ENCODE peak calls at places on chromosomes 6 and 20, in four cellular contexts. C is GM23248, E is A673, M is GM12878. T is an unnamed sample.

GRCh38 chr20:43915209-43916072 is 789 bp downstream of the TOX2 start:
- DNase-seq in C (peak; percentile 63), E (no peak), M (no peak), T (no peak)

GRCh38 chr6:156767603-156768467 is 9.3 kb upstream of the ARID1B start:
- DNase-seq in C (peak; percentile 58), E (no peak), M (peak; percentile 90), T (no peak)

GRCh38 chr6:141244366-141244765 is 888.4 kb upstream of the GJE1 start:
- DNase-seq in C (no peak), E (no peak), M (no peak), T (no peak)

GRCh38 chr6:151869345-151869744 is 61.9 kb downstream of the ESR1 start:
- DNase-seq in C (peak; percentile 38), E (no peak), M (no peak), T (no peak)

GRCh38 chr20:63106108-63106764 is 99.5 kb upstream of the BHLHE23 start:
- DNase-seq in C (peak; percentile 44), E (no peak), M (no peak), T (no peak)

GRCh38 chr20:16575390-16576140 is 2.3 kb upstream of the KIF16B start:
- DNase-seq in C (no peak), E (no peak), M (no peak), T (no peak)

GRCh38 chr6:143700684-143701342 is 23.0 kb downstream of the PHACTR2 start:
- DNase-seq in C (peak; percentile 21), E (no peak), M (no peak), T (no peak)

GRCh38 chr6:170212956-170213636 is 77.8 kb downstream of the DLL1 start:
- DNase-seq in C (no peak), E (no peak), M (no peak), T (no peak)

GRCh38 chr6:42200035-42200434 is 5.3 kb upstream of the GUCA1B start:
- DNase-seq in C (peak; percentile 96), E (no peak), M (no peak), T (no peak)

GRCh38 chr20:20070871-20071726 is 18.8 kb downstream of the CFAP61 start:
- DNase-seq in C (no peak), E (no peak), M (no peak), T (no peak)

GRCh38 chr6:166738361-166738760 is 111.3 kb upstream of the RPS6KA2 start:
- DNase-seq in C (no peak), E (no peak), M (no peak), T (no peak)

GRCh38 chr6:30988209-30988825 is 4.8 kb downstream of the MUC21 start:
- DNase-seq in C (no peak), E (no peak), M (no peak), T (no peak)

GRCh38 chr6:13953061-13953705 is 28.4 kb downstream of the RNF182 start:
- DNase-seq in C (peak; percentile 56), E (peak; percentile 24), M (no peak), T (no peak)

GRCh38 chr20:33482581-33482980 is 7.3 kb upstream of the CBFA2T2 start:
- DNase-seq in C (no peak), E (no peak), M (no peak), T (no peak)

GRCh38 chr6:168385858-168386735 is 54.9 kb upstream of the SMOC2 start:
- DNase-seq in C (no peak), E (no peak), M (no peak), T (no peak)

GRCh38 chr6:44976677-44977405 is 351.3 kb upstream of the RUNX2 start:
- DNase-seq in C (peak; percentile 46), E (no peak), M (peak; percentile 26), T (peak; percentile 12)

GRCh38 chr20:24164360-24164759 is 175.8 kb upstream of the GGTLC1 start:
- DNase-seq in C (peak; percentile 9), E (peak; percentile 35), M (no peak), T (peak; percentile 54)

GRCh38 chr6:46011241-46012085 is 4.2 kb downstream of the CLIC5 start:
- DNase-seq in C (no peak), E (no peak), M (peak; percentile 71), T (peak; percentile 72)

GRCh38 chr6:41594326-41594725 is 43.9 kb upstream of the MDFI start:
- DNase-seq in C (peak; percentile 89), E (no peak), M (no peak), T (no peak)

GRCh38 chr20:49993301-49993751 is 10.5 kb downstream of the SNAI1 start:
- DNase-seq in C (no peak), E (no peak), M (no peak), T (no peak)

GRCh38 chr20:20211274-20211987 is 156.5 kb upstream of the INSM1 start:
- DNase-seq in C (peak; percentile 48), E (peak; percentile 23), M (no peak), T (no peak)

GRCh38 chr6:117232191-117232590 is 33.2 kb upstream of the VGLL2 start:
- DNase-seq in C (peak; percentile 1), E (no peak), M (no peak), T (no peak)

GRCh38 chr6:143224516-143224915 is 163.8 kb downstream of the AIG1 start:
- DNase-seq in C (no peak), E (no peak), M (no peak), T (no peak)

GRCh38 chr6:106927531-106928398 is 46.8 kb downstream of the CD24 start:
- DNase-seq in C (peak; percentile 48), E (peak; percentile 64), M (no peak), T (peak; percentile 69)

GRCh38 chr6:44652551-44652950 is 265.0 kb downstream of the CDC5L start:
- DNase-seq in C (peak; percentile 75), E (no peak), M (no peak), T (no peak)

GRCh38 chr6:153028963-153029362 is 26.5 kb upstream of the MTRF1L start:
- DNase-seq in C (no peak), E (no peak), M (no peak), T (no peak)

GRCh38 chr6:150681992-150682391 is 82.3 kb downstream of the PLEKHG1 start:
- DNase-seq in C (no peak), E (no peak), M (no peak), T (no peak)

GRCh38 chr6:35419961-35420360 is 32.2 kb upstream of the FANCE start:
- DNase-seq in C (no peak), E (no peak), M (no peak), T (no peak)

GRCh38 chr6:115870464-115870863 is 190.2 kb downstream of the FRK start:
- DNase-seq in C (no peak), E (no peak), M (no peak), T (no peak)

GRCh38 chr6:145734486-145735355 is 599 bp downstream of the EPM2A start:
- DNase-seq in C (peak; percentile 94), E (peak; percentile 92), M (no peak), T (peak; percentile 85)

GRCh38 chr20:9571783-9572182 is 57.4 kb downstream of the LAMP5 start:
- DNase-seq in C (no peak), E (no peak), M (no peak), T (no peak)

GRCh38 chr20:25863536-25864325 is 167.1 kb upstream of the ZNF337 start:
- DNase-seq in C (peak; percentile 29), E (no peak), M (no peak), T (no peak)

GRCh38 chr6:3654898-3655297 is 96.6 kb downstream of the PXDC1 start:
- DNase-seq in C (no peak), E (no peak), M (no peak), T (no peak)

GRCh38 chr6:65259080-65259479 is 447.9 kb downstream of the EYS start:
- DNase-seq in C (peak; percentile 1), E (peak; percentile 4), M (no peak), T (no peak)

GRCh38 chr6:24864345-24864744 is 65.6 kb upstream of the ARMH2 start:
- DNase-seq in C (no peak), E (peak; percentile 27), M (no peak), T (no peak)

GRCh38 chr6:18415207-18415606 is 28.1 kb downstream of the RNF144B start:
- DNase-seq in C (no peak), E (no peak), M (no peak), T (no peak)

GRCh38 chr6:31125162-31125561 is 4.9 kb upstream of the CDSN start:
- DNase-seq in C (peak; percentile 66), E (no peak), M (no peak), T (no peak)

GRCh38 chr6:5590187-5590586 is 328.9 kb downstream of the FARS2 start:
- DNase-seq in C (no peak), E (no peak), M (no peak), T (no peak)

GRCh38 chr6:42974919-42975505 is 4.0 kb downstream of the PEX6 start:
- DNase-seq in C (no peak), E (no peak), M (no peak), T (no peak)

GRCh38 chr20:35870541-35871307 is 83.6 kb downstream of the SCAND1 start:
- DNase-seq in C (peak; percentile 46), E (no peak), M (no peak), T (no peak)
- H3K4me1 ChIP-seq in C (peaks cover 53% of the 10 kb centered on the region), E (peaks cover 11% of the 10 kb centered on the region), M (no peaks in the 10 kb centered on the region), T (no peaks in the 10 kb centered on the region)

GRCh38 chr6:114581293-114581692 is 238.5 kb upstream of the HS3ST5 start:
- DNase-seq in C (no peak), E (no peak), M (no peak), T (no peak)
- TF ChIP-seq EZH2 in C (no peak), E (no peak), M (no peak), T (no peak)

GRCh38 chr20:59587570-59587969 is 16.8 kb upstream of the PHACTR3 start:
- DNase-seq in C (no peak), E (no peak), M (no peak), T (no peak)
- H3K9me3 ChIP-seq in C (no peaks in the 10 kb centered on the region), E (no peaks in the 10 kb centered on the region), M (no peaks in the 10 kb centered on the region), T (no peaks in the 10 kb centered on the region)

GRCh38 chr6:159469449-159469848 is 223.6 kb downstream of the SOD2 start:
- DNase-seq in C (no peak), E (no peak), M (no peak), T (no peak)

GRCh38 chr6:159470400-159470799 is 222.6 kb downstream of the SOD2 start:
- DNase-seq in C (no peak), E (no peak), M (no peak), T (no peak)

GRCh38 chr6:159464827-159465226 is 228.2 kb downstream of the SOD2 start:
- DNase-seq in C (peak; percentile 72), E (no peak), M (no peak), T (no peak)

GRCh38 chr6:159466934-159467333 is 226.1 kb downstream of the SOD2 start:
- DNase-seq in C (no peak), E (no peak), M (no peak), T (no peak)

GRCh38 chr6:159467473-159468041 is 225.5 kb downstream of the SOD2 start:
- DNase-seq in C (peak; percentile 84), E (no peak), M (peak; percentile 15), T (no peak)
- H3K4me1 ChIP-seq in C (peaks cover 13% of the 10 kb centered on the region), E (no peaks in the 10 kb centered on the region), M (peaks cover 8% of the 10 kb centered on the region), T (no peaks in the 10 kb centered on the region)